ENCODE peak calls at places on chromosome 22, in five cellular contexts. I is GM03348; R is stomach; V is sciatic nerve; H is CD8-positive, alpha-beta T cell. X is an unnamed sample.

GRCh38 chr22:31933816-31934482 is 10.4 kb upstream of the YWHAH start:
- DNase-seq in I (no peak), R (no peak), V (no peak), H (no peak), X (no peak)

GRCh38 chr22:17272511-17272991 is 53.3 kb upstream of the ADA2 start:
- DNase-seq in I (no peak), R (no peak), V (peak), H (no peak), X (peak)

GRCh38 chr22:22857607-22858558 is 29.7 kb upstream of the IGLL5 start:
- DNase-seq in I (no peak), R (no peak), V (no peak), H (no peak), X (peak)

GRCh38 chr22:19878461-19879247 is 24.0 kb upstream of the GNB1L start:
- DNase-seq in I (no peak), R (no peak), V (peak), H (no peak), X (peak)

GRCh38 chr22:39556970-39557811 is 13.4 kb upstream of the CACNA1I start:
- DNase-seq in I (peak), R (no peak), V (no peak), H (peak), X (no peak)

GRCh38 chr22:29044657-29045176 is 16.9 kb downstream of the C22orf31 start:
- DNase-seq in I (peak), R (no peak), V (no peak), H (no peak), X (peak)

GRCh38 chr22:37508431-37508963 is 10.7 kb downstream of the CARD10 start:
- DNase-seq in I (no peak), R (no peak), V (no peak), H (no peak), X (no peak)

GRCh38 chr22:32810241-32811133 is 9.0 kb downstream of the TIMP3 start:
- DNase-seq in I (no peak), R (no peak), V (no peak), H (no peak), X (no peak)